ENCODE peak calls at places on chromosome 19, in four cellular contexts. One of them, this sample, is unnamed.

GRCh38 chr19:49371184-49371583 is 7.5 kb downstream of the DKKL1 start:
- DNase-seq in Peyer's patch: no peak
- DNase-seq in endothelial cell: no peak
- DNase-seq in neural progenitor cell: no peak
- DNase-seq in this sample: no peak

GRCh38 chr19:461664-462551 is 1.1 kb upstream of the SHC2 start:
- DNase-seq in Peyer's patch: no peak
- DNase-seq in neural progenitor cell: peak
- DNase-seq in endothelial cell: no peak
- DNase-seq in this sample: no peak

GRCh38 chr19:30529876-30530275 is 157.7 kb downstream of the ZNF536 start:
- DNase-seq in endothelial cell: no peak
- DNase-seq in neural progenitor cell: no peak
- DNase-seq in Peyer's patch: no peak
- DNase-seq in this sample: no peak

GRCh38 chr19:48495391-48495790 is 16.2 kb downstream of the LMTK3 start:
- DNase-seq in endothelial cell: no peak
- DNase-seq in neural progenitor cell: no peak
- DNase-seq in Peyer's patch: no peak
- DNase-seq in this sample: no peak

GRCh38 chr19:33286899-33287298 is 15.4 kb downstream of the CEBPA start:
- DNase-seq in Peyer's patch: no peak
- DNase-seq in endothelial cell: no peak
- DNase-seq in neural progenitor cell: no peak
- DNase-seq in this sample: no peak

GRCh38 chr19:34254552-34255432 is at the start of gene GARRE1:
- DNase-seq in neural progenitor cell: peak
- DNase-seq in endothelial cell: peak
- DNase-seq in Peyer's patch: no peak
- DNase-seq in this sample: no peak

GRCh38 chr19:35049456-35049855 is 7.9 kb downstream of the HPN start:
- DNase-seq in neural progenitor cell: no peak
- DNase-seq in Peyer's patch: no peak
- DNase-seq in endothelial cell: no peak
- DNase-seq in this sample: no peak

GRCh38 chr19:54653181-54653809 is 9.5 kb upstream of the LILRB4 start:
- DNase-seq in Peyer's patch: no peak
- DNase-seq in neural progenitor cell: no peak
- DNase-seq in endothelial cell: no peak
- DNase-seq in this sample: no peak

GRCh38 chr19:38175422-38175821 is 48.6 kb downstream of the DPF1 start:
- DNase-seq in Peyer's patch: no peak
- DNase-seq in endothelial cell: no peak
- DNase-seq in neural progenitor cell: no peak
- DNase-seq in this sample: no peak

GRCh38 chr19:40799558-40800338 is 757 bp downstream of the EGLN2 start:
- DNase-seq in neural progenitor cell: peak
- DNase-seq in endothelial cell: peak
- DNase-seq in Peyer's patch: peak
- DNase-seq in this sample: no peak

GRCh38 chr19:3970808-3971598 is at the start of gene DAPK3:
- DNase-seq in Peyer's patch: peak
- DNase-seq in endothelial cell: peak
- DNase-seq in neural progenitor cell: peak
- DNase-seq in this sample: peak

GRCh38 chr19:3970313-3970807 is 539 bp downstream of the DAPK3 start:
- DNase-seq in endothelial cell: no peak
- DNase-seq in neural progenitor cell: peak
- DNase-seq in Peyer's patch: no peak
- DNase-seq in this sample: no peak

GRCh38 chr19:3966051-3967017 is 4.6 kb downstream of the DAPK3 start:
- DNase-seq in Peyer's patch: no peak
- DNase-seq in endothelial cell: no peak
- DNase-seq in neural progenitor cell: peak
- DNase-seq in this sample: no peak

GRCh38 chr19:3968556-3969434 is 2.1 kb downstream of the DAPK3 start:
- DNase-seq in endothelial cell: peak
- DNase-seq in Peyer's patch: no peak
- DNase-seq in neural progenitor cell: peak
- DNase-seq in this sample: peak

GRCh38 chr19:3969435-3970312 is 1.2 kb downstream of the DAPK3 start:
- DNase-seq in endothelial cell: peak
- DNase-seq in Peyer's patch: no peak
- DNase-seq in neural progenitor cell: peak
- DNase-seq in this sample: no peak
- TF ChIP-seq CTCF in endothelial cell: no peak
- TF ChIP-seq CTCF in Peyer's patch: no peak
- TF ChIP-seq CTCF in neural progenitor cell: peak
- TF ChIP-seq CTCF in this sample: no peak

GRCh38 chr19:16327501-16327900 is 2.9 kb downstream of the KLF2 start:
- DNase-seq in Peyer's patch: peak
- DNase-seq in endothelial cell: no peak
- DNase-seq in neural progenitor cell: no peak
- DNase-seq in this sample: no peak

GRCh38 chr19:16325161-16325527 is 518 bp downstream of the KLF2 start:
- DNase-seq in endothelial cell: peak
- DNase-seq in neural progenitor cell: peak
- DNase-seq in Peyer's patch: peak
- DNase-seq in this sample: no peak

GRCh38 chr19:16327131-16327450 is 2.5 kb downstream of the KLF2 start:
- DNase-seq in neural progenitor cell: no peak
- DNase-seq in endothelial cell: no peak
- DNase-seq in Peyer's patch: no peak
- DNase-seq in this sample: no peak

GRCh38 chr19:16325671-16326400 is 1.2 kb downstream of the KLF2 start:
- DNase-seq in Peyer's patch: peak
- DNase-seq in endothelial cell: no peak
- DNase-seq in neural progenitor cell: peak
- DNase-seq in this sample: no peak

GRCh38 chr19:16326401-16327130 is 1.9 kb downstream of the KLF2 start:
- DNase-seq in endothelial cell: no peak
- DNase-seq in neural progenitor cell: peak
- DNase-seq in Peyer's patch: peak
- DNase-seq in this sample: no peak
- TF ChIP-seq CTCF in endothelial cell: no peak
- TF ChIP-seq CTCF in neural progenitor cell: no peak
- TF ChIP-seq CTCF in Peyer's patch: no peak
- TF ChIP-seq CTCF in this sample: no peak

GRCh38 chr19:3345850-3346460 is 20.4 kb upstream of the NFIC start:
- DNase-seq in neural progenitor cell: no peak
- DNase-seq in Peyer's patch: no peak
- DNase-seq in endothelial cell: no peak
- DNase-seq in this sample: no peak

GRCh38 chr19:3346677-3347353 is 19.6 kb upstream of the NFIC start:
- DNase-seq in neural progenitor cell: no peak
- DNase-seq in Peyer's patch: no peak
- DNase-seq in endothelial cell: no peak
- DNase-seq in this sample: no peak

GRCh38 chr19:3342246-3342645 is 24.1 kb upstream of the NFIC start:
- DNase-seq in Peyer's patch: no peak
- DNase-seq in endothelial cell: no peak
- DNase-seq in neural progenitor cell: no peak
- DNase-seq in this sample: no peak

GRCh38 chr19:3344608-3345598 is 21.5 kb upstream of the NFIC start:
- DNase-seq in Peyer's patch: no peak
- DNase-seq in neural progenitor cell: no peak
- DNase-seq in endothelial cell: no peak
- DNase-seq in this sample: no peak

GRCh38 chr19:3343619-3344502 is 22.5 kb upstream of the NFIC start:
- DNase-seq in Peyer's patch: peak
- DNase-seq in neural progenitor cell: no peak
- DNase-seq in endothelial cell: no peak
- DNase-seq in this sample: peak
- TF ChIP-seq CTCF in Peyer's patch: no peak
- TF ChIP-seq CTCF in neural progenitor cell: no peak
- TF ChIP-seq CTCF in endothelial cell: no peak
- TF ChIP-seq CTCF in this sample: no peak

GRCh38 chr19:51277112-51277511 is 26.2 kb downstream of the SIGLECL1 start:
- DNase-seq in Peyer's patch: no peak
- DNase-seq in endothelial cell: no peak
- DNase-seq in neural progenitor cell: no peak
- DNase-seq in this sample: no peak
- TF ChIP-seq CTCF in Peyer's patch: no peak
- TF ChIP-seq CTCF in endothelial cell: no peak
- TF ChIP-seq CTCF in neural progenitor cell: no peak
- TF ChIP-seq CTCF in this sample: no peak

DNA sequence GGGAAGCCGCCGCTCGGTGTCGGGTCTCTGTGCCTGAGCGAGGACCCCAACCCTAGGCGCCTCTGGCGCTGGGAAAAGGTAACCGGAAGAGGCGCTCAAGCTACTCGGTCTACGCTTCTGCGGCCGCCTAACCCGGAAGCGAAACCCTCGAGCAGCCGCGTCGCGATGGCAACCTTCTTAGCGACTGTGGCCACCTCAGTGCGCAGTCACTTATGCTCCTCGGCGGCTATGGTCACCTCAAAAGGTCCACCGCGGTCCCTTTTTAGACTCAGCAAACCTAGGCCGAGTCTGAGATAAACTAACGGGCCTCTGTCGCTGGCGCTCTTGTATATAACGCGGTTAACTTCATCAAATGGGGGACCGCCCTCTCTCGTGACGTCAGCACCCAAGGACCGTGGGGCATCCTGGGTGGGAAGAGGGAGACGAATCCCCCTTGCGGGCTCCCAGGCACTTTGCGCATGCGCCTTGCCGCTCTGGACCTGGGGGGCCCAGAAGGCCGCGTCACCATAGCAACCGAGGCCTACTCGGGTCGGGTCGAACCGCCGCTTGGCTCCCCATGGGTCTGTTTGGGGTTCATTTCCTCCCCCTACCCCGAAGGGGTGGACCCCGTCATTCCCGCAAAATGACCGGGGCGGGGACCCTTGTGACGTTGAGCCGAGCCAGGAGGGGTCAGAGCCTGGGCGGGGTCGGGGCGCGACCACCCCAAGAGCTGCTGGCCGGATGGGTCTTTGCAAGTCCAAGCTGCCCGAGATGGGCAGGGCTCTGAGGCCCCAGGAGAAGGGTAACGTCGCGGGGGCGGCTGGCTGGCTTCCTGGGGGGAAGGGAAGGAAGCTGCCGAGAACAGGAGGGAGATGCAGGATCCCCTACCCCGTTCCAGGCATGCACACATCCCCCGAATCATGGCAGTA is at the start of gene GTF2F1:
- DNase-seq in endothelial cell: peak
- DNase-seq in Peyer's patch: peak
- DNase-seq in neural progenitor cell: peak
- DNase-seq in this sample: peak
- TF ChIP-seq CTCF in endothelial cell: no peak
- TF ChIP-seq CTCF in Peyer's patch: peak
- TF ChIP-seq CTCF in neural progenitor cell: peak
- TF ChIP-seq CTCF in this sample: no peak

DNA sequence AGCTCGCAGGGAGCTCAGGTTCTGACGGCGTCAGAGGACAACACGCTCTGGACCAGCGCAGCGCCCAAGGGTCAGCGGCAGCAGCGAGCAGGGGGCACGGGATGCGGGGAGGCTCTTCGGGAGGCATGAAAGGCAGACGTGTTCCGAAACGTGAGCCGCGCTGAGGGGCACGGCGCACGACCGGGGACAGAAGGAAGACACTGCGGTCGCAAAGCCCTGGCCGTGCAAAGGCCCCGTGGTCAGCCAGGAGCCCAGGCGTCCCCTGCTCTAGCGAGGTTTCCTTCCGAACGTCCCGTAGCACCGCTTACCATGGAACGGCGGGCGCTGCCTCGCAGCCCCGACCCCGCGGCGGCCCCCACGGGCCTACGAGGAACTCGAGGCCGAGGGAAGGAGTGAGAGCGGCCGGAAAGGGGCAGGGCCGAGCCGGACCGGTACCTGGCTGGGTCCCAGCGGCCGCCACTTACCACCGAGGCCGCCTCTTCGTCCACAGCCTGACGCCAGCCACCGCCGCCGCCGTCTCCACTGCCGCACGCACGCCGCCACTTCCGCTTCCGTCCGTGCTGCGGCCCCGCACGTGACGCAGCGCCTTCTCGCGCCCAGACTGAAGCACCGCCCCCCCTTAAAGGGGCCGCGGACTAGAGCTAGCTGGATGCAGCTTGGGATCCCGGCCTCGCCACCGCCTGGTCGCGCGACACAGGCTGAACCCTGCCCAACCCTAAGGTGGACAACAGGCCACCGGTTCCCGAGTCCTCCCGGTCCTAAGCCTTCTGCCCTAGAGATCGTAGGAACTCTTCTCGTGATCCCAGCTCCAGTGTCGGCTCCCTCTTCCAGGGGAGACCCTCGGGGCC is 9.4 kb downstream of the ABHD17A start:
- DNase-seq in endothelial cell: peak
- DNase-seq in neural progenitor cell: peak
- DNase-seq in Peyer's patch: peak
- DNase-seq in this sample: peak
- TF ChIP-seq CTCF in endothelial cell: no peak
- TF ChIP-seq CTCF in neural progenitor cell: no peak
- TF ChIP-seq CTCF in Peyer's patch: no peak
- TF ChIP-seq CTCF in this sample: no peak

DNA sequence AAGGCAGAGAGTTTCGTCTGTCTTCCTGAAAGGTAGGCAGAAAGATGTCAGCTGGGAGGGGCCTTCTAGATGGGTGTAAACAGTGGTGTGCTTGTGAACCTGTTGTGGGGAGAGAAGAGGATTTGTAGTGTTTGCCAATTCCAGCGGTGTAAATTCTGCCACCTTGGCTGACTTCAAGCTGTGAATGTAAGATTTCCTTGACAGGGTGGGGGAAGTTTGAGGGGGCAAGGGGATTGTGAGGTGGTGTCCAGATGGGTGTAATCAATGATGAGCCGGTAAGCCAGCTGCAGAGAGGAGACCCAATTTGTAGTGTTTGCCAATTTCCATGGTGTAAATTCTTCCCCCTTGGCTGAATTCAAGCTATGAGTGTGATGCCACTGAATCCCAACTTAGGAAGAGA is 61.0 kb upstream of the ADGRE5 start:
- DNase-seq in Peyer's patch: no peak
- DNase-seq in neural progenitor cell: no peak
- DNase-seq in endothelial cell: no peak
- DNase-seq in this sample: no peak
- TF ChIP-seq CTCF in Peyer's patch: no peak
- TF ChIP-seq CTCF in neural progenitor cell: no peak
- TF ChIP-seq CTCF in endothelial cell: no peak
- TF ChIP-seq CTCF in this sample: no peak

DNA sequence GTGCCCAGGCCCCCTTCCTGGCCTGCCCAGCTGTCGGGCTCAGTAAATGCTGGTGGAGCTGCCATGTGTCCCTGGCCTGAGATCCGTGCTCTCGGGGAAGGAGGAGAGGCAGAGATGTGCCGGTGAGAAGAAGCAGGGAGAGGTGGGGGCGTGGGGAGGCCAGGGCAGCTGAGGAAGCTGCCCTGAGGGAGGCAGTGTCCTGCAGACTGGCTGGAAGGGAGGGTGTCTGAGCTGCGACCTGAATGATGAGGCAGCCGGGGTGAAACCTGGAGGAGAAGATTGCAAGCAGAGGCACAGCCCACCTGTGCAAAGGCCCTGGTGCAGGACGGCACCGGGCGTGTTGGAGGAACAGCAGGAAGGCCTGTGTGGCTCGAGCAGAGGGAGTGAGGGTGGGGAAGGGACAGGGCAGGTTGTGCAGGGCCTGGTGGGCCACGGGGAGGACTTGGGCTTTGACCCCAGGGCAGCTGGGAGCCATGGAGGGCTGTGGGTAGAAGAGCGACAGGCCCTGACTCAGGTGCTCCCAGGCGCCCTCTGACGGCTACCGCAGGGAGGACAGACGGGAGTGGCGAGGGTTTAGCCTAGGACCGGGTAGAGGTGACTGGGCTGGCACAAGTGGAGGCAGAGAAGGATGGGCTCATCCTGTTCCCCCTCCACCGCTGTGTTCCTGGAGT is 14.0 kb upstream of the CELF5 start:
- DNase-seq in neural progenitor cell: peak
- DNase-seq in endothelial cell: peak
- DNase-seq in Peyer's patch: peak
- DNase-seq in this sample: no peak
- TF ChIP-seq CTCF in neural progenitor cell: peak
- TF ChIP-seq CTCF in endothelial cell: peak
- TF ChIP-seq CTCF in Peyer's patch: peak
- TF ChIP-seq CTCF in this sample: no peak

This sample was measured in omental fat pad.